ENCODE peak calls at places on chromosomes 6 and 20, in nine cellular contexts. A is ovary, C is A549, E is transverse colon, Q is suprapubic skin, X is sigmoid colon, B is HepG2, J is stomach, O is H1. V is an unnamed sample.
A peak's percentile ranks its signal among the peaks of the same experiment; 100 is the strongest.

GRCh38 chr20:24470782-24471582 is 1.6 kb downstream of the SYNDIG1 start:
- DNase-seq in C (no peak), X (peak; percentile 51), B (no peak), A (no peak), E (no peak), J (no peak), Q (peak; percentile 65), O (peak; percentile 60), V (no peak)

GRCh38 chr6:16521528-16521927 is 239.7 kb downstream of the ATXN1 start:
- DNase-seq in Q (no peak), A (no peak), J (no peak), E (peak; percentile 42), B (no peak), X (no peak), C (no peak), O (no peak), V (no peak)

GRCh38 chr20:63178445-63178818 is 37.5 kb downstream of the YTHDF1 start:
- DNase-seq in O (peak; percentile 77), B (no peak), A (no peak), E (no peak), J (no peak), Q (no peak), C (no peak), X (no peak), V (no peak)

GRCh38 chr6:149840345-149841075 is 23.6 kb downstream of the LRP11 start:
- DNase-seq in C (peak; percentile 89), A (peak; percentile 62), J (peak; percentile 81), Q (peak; percentile 92), O (peak; percentile 84), B (peak; percentile 82), X (peak; percentile 81), E (peak; percentile 76), V (peak; percentile 56)

GRCh38 chr20:56722042-56722441 is 92.9 kb downstream of the TFAP2C start:
- DNase-seq in E (peak; percentile 30), J (no peak), C (no peak), A (no peak), Q (no peak), B (no peak), O (no peak), X (no peak), V (no peak)

GRCh38 chr6:170393807-170394399 is 87.3 kb downstream of the FAM120B start:
- DNase-seq in X (no peak), O (no peak), Q (no peak), C (no peak), J (no peak), E (no peak), A (no peak), B (no peak), V (no peak)

GRCh38 chr6:16483315-16483875 is 245.0 kb downstream of the GMPR start:
- DNase-seq in Q (no peak), X (no peak), C (no peak), J (no peak), A (no peak), B (no peak), O (no peak), E (no peak), V (no peak)

GRCh38 chr6:167044696-167045095 is 45.5 kb downstream of the CEP43 start:
- DNase-seq in E (no peak), X (no peak), C (no peak), O (no peak), B (no peak), J (no peak), A (no peak), Q (no peak), V (no peak)

GRCh38 chr6:15017251-15017650 is 228.6 kb upstream of the JARID2 start:
- DNase-seq in E (no peak), C (no peak), Q (no peak), X (no peak), O (peak; percentile 65), A (no peak), B (no peak), J (no peak), V (no peak)

GRCh38 chr6:170208171-170208601 is 82.7 kb downstream of the DLL1 start:
- DNase-seq in B (no peak), Q (peak; percentile 69), O (peak; percentile 38), J (peak; percentile 20), A (peak; percentile 15), X (no peak), E (no peak), C (no peak), V (no peak)

GRCh38 chr6:41846666-41847237 is 48.4 kb downstream of the USP49 start:
- DNase-seq in X (peak; percentile 69), B (peak; percentile 93), C (peak; percentile 55), O (peak; percentile 77), E (peak; percentile 69), J (peak; percentile 53), Q (no peak), A (no peak), V (peak; percentile 76)

GRCh38 chr20:295804-296203 is 1.6 kb upstream of the ZCCHC3 start:
- DNase-seq in O (no peak), J (no peak), X (no peak), C (no peak), A (no peak), Q (no peak), B (no peak), E (no peak), V (no peak)

GRCh38 chr20:54479138-54479906 is 3.9 kb downstream of the DOK5 start:
- DNase-seq in C (no peak), B (peak; percentile 42), O (no peak), J (no peak), Q (no peak), A (no peak), X (no peak), E (no peak), V (no peak)

DNA sequence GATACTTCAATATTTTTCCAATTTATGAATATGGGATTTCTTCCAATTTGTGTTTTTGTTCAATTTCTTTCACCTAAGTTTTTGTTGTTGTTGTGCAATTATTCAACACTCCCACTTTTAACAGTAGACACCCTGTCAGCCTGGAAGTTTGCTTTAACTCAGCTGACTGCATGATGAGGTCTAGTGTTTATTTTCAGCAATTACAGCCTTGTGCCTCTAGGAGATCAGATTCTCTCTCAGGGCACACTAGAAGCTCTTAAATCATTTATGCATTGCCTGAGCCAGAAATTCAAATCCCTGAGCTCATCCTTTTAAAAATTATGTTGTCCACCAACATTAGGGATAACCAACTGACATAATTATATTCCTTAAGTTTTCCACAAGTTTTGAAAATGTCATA is 85.7 kb downstream of the MRAP2 start:
- DNase-seq in B (no peak), C (no peak), E (no peak), J (no peak), X (no peak), O (no peak), Q (no peak), A (no peak), V (no peak)
- TF ChIP-seq CTCF in B (no peak), C (no peak), E (no peak), J (no peak), X (no peak), O (peak; percentile 6), Q (no peak), A (no peak), V (no peak)

GRCh38 chr20:17177341-17177740 is 49.5 kb upstream of the PCSK2 start:
- DNase-seq in A (no peak), X (no peak), C (no peak), Q (no peak), E (no peak), B (no peak), J (no peak), O (no peak), V (no peak)
- TF ChIP-seq EP300 in A (no peak), X (no peak), C (no peak), Q (no peak), E (no peak), B (no peak), J (no peak), O (no peak), V (no peak)

GRCh38 chr20:11917663-11918062 is at the start of gene BTBD3:
- DNase-seq in O (no peak), B (no peak), E (peak; percentile 68), C (no peak), Q (no peak), X (peak; percentile 80), J (peak; percentile 83), A (no peak), V (no peak)
- H3K4me3 ChIP-seq in O (no peak within 1 kb of the TSS), B (no peak within 1 kb of the TSS), E (no peak within 1 kb of the TSS), C (no peak within 1 kb of the TSS), Q (peak within 1 kb of the TSS; percentile 23), X (peak within 1 kb of the TSS; percentile 36), J (peak within 1 kb of the TSS; percentile 39), A (peak within 1 kb of the TSS; percentile 32), V (peak within 1 kb of the TSS; percentile 12)

GRCh38 chr20:59299961-59300340 is 460 bp upstream of the EDN3 start:
- DNase-seq in B (no peak), Q (no peak), X (no peak), E (peak; percentile 86), O (peak; percentile 47), A (no peak), C (peak; percentile 13), J (no peak), V (no peak)
- TF ChIP-seq CTCF in B (no peak), Q (no peak), X (no peak), E (no peak), O (no peak), A (no peak), C (no peak), J (no peak), V (no peak)

DNA sequence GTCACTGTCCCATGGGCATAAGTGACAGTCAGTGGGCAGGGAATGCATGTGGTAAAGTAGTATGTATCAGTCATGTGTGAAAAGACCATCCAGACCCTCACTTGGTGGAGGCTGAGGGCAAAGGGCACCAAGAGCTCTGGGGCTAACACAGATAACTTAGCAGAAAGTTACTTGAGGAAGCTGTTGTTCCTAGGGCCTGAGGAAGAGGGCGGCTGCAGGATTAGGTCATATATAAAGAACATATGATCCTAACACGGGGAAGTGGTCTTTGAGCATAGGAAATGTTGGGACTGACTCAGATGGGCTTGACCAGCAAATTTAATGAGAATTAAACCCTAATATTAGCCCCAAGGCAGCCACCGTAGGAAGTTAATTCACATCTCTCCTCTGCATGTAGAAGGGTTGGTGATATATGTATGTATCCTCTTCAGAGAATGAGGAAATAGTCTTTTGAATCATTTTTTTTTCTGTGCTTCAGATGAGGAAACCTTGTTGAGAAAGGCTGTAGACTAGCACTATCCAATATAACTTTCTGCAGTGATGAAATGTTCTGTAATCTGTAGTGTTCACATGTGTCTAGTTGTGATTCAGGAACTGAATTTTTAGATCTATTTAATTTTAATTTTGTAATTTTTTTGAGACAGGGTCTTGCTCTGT is 9.2 kb upstream of the ZBTB9 start:
- DNase-seq in A (no peak), B (no peak), O (no peak), Q (no peak), E (no peak), X (no peak), C (no peak), J (no peak), V (no peak)
- TF ChIP-seq EP300 in A (no peak), B (no peak), O (no peak), Q (no peak), E (no peak), X (no peak), C (no peak), J (no peak), V (no peak)